ENCODE peak calls at places on chromosomes 6 and 20, in seven cellular contexts. M, U, R, E, Z, O and K are unnamed samples.

GRCh38 chr20:62387219-62387913 is 463 bp downstream of the RPS21 start:
- DNase-seq in O (no peak), M (no peak), U (no peak), E (no peak), Z (no peak), R (no peak), K (no peak)

GRCh38 chr20:40160151-40160550 is 528.9 kb downstream of the MAFB start:
- DNase-seq in U (peak; percentile 67), E (peak; percentile 23), M (peak; percentile 25), O (peak; percentile 60), Z (peak; percentile 7), R (peak; percentile 10), K (peak; percentile 38)

GRCh38 chr6:15183979-15184378 is 61.9 kb upstream of the JARID2 start:
- DNase-seq in E (no peak), U (no peak), O (no peak), M (no peak), Z (no peak), R (no peak), K (no peak)

GRCh38 chr6:141347906-141348492 is 784.7 kb upstream of the GJE1 start:
- DNase-seq in E (no peak), O (no peak), R (no peak), Z (no peak), U (no peak), M (no peak), K (no peak)

GRCh38 chr20:50491168-50491567 is 19.0 kb upstream of the PTPN1 start:
- DNase-seq in E (no peak), M (no peak), Z (no peak), U (no peak), O (no peak), R (no peak), K (no peak)

GRCh38 chr6:106084106-106084963 is 1.8 kb upstream of the PRDM1 start:
- DNase-seq in M (peak; percentile 70), R (peak; percentile 42), E (peak; percentile 92), O (peak; percentile 7), Z (peak; percentile 84), U (peak; percentile 64), K (no peak)

GRCh38 chr20:50675671-50676376 is 15.5 kb downstream of the RIPOR3 start:
- DNase-seq in O (peak; percentile 93), E (no peak), M (no peak), U (no peak), R (no peak), Z (no peak), K (no peak)

GRCh38 chr6:149318581-149319286 is 1.2 kb downstream of the TAB2 start:
- DNase-seq in U (no peak), E (no peak), M (no peak), O (peak; percentile 21), R (no peak), Z (no peak), K (peak; percentile 9)

GRCh38 chr6:187252-187840 is 104.9 kb upstream of the DUSP22 start:
- DNase-seq in O (peak; percentile 28), R (no peak), E (no peak), Z (no peak), U (peak; percentile 30), M (no peak), K (no peak)

GRCh38 chr20:23244207-23244915 is 106.2 kb upstream of the NXT1 start:
- DNase-seq in M (no peak), R (no peak), O (no peak), U (peak; percentile 37), Z (no peak), E (no peak), K (no peak)

GRCh38 chr20:856361-856775 is 22.9 kb downstream of the FAM110A start:
- DNase-seq in E (peak; percentile 54), R (peak; percentile 72), M (no peak), O (no peak), Z (no peak), U (no peak), K (no peak)

GRCh38 chr6:1820714-1821113 is 211.0 kb downstream of the FOXC1 start:
- DNase-seq in U (no peak), E (no peak), M (no peak), Z (no peak), R (no peak), O (no peak), K (peak; percentile 51)

GRCh38 chr6:31896856-31897611 is 464 bp downstream of the EHMT2 start:
- DNase-seq in Z (no peak), R (no peak), U (peak; percentile 60), O (no peak), E (no peak), M (peak; percentile 59), K (peak; percentile 90)

GRCh38 chr20:44735816-44736169 is 9.9 kb upstream of the KCNK15 start:
- DNase-seq in R (no peak), Z (no peak), M (no peak), O (no peak), U (no peak), E (no peak), K (no peak)

GRCh38 chr20:44737116-44737515 is 8.5 kb upstream of the KCNK15 start:
- DNase-seq in M (no peak), R (no peak), Z (no peak), U (no peak), E (no peak), O (no peak), K (no peak)

GRCh38 chr20:44734938-44735337 is 10.7 kb upstream of the KCNK15 start:
- DNase-seq in R (peak; percentile 63), O (no peak), U (no peak), Z (no peak), M (no peak), E (peak; percentile 65), K (no peak)

GRCh38 chr20:44738779-44739477 is 6.7 kb upstream of the KCNK15 start:
- DNase-seq in Z (peak; percentile 63), U (peak; percentile 75), M (peak; percentile 88), E (peak; percentile 67), R (peak; percentile 95), O (peak; percentile 89), K (peak; percentile 88)

GRCh38 chr20:44736170-44737021 is 9.3 kb upstream of the KCNK15 start:
- DNase-seq in O (peak; percentile 96), R (peak; percentile 86), E (peak; percentile 74), Z (no peak), M (peak; percentile 74), U (peak; percentile 58), K (no peak)
- TF ChIP-seq RFX5 in O (no peak), R (no peak), E (no peak), Z (no peak), M (no peak), U (no peak), K (no peak)

GRCh38 chr6:42099340-42100028 is 42.9 kb downstream of the C6orf132 start:
- DNase-seq in R (no peak), Z (no peak), U (no peak), O (peak; percentile 39), E (peak; percentile 71), M (peak; percentile 60), K (no peak)
- TF ChIP-seq RFX5 in R (no peak), Z (no peak), U (no peak), O (no peak), E (no peak), M (no peak), K (no peak)

DNA sequence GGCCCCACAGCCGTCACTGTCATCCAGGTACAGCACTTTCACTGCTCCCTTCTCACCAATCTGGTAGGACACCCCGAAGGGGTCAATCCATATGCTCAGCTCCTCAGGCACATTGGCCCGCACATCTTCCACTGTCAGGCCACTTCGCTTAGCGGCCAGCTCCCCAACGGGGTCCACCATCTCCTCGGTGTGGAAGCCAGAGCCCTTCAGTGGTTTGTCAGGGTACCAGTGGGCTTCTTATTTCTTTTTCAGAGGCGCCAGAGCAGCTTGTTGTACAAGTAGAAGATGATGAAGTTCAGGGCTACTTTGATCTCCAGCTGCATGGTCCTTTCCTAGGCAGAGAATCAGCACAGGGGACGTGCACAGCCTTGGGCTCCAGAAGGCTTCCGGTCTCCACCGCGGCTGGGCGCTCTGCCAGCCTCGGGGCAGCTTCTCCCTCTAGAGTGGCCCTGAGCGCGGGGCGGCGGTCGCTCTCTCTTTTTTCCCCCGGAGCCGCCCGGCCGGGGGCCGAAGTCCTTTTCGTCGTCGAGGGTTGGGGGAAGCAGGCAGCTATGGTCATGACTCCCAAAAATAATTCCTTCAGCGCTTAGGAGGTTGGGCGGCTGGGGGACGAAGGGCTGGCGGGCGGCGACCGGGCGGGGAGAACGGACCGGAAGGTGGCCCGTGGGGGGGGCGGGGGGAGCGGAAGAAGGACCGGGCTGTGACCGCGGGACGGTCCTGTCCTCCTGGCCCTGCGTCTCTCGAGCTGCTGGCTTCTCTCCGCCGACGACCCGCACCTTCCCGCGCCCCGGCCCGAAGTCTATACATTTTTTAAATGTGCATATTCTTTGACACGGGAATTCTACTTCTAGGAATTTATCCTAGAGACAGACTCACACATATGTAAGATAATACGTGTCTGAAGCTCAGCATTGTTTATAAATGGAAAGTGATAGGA is 6.5 kb upstream of the ZSCAN9 start:
- DNase-seq in R (peak; percentile 46), U (peak; percentile 72), O (peak; percentile 70), Z (no peak), E (peak; percentile 61), M (peak; percentile 95), K (peak; percentile 93)
- TF ChIP-seq RFX5 in R (no peak), U (no peak), O (no peak), Z (no peak), E (no peak), M (no peak), K (no peak)

GRCh38 chr6:25369043-25369442 is 89.9 kb downstream of the CARMIL1 start:
- DNase-seq in E (no peak), M (no peak), Z (no peak), R (no peak), O (no peak), U (no peak), K (no peak)

GRCh38 chr6:25369450-25370086 is 90.4 kb downstream of the CARMIL1 start:
- DNase-seq in M (no peak), O (peak; percentile 23), E (no peak), R (no peak), Z (no peak), U (no peak), K (no peak)

GRCh38 chr6:25365159-25365558 is 86.0 kb downstream of the CARMIL1 start:
- DNase-seq in U (no peak), Z (no peak), R (no peak), O (no peak), M (no peak), E (no peak), K (no peak)

GRCh38 chr6:25370175-25371036 is 91.2 kb downstream of the CARMIL1 start:
- DNase-seq in M (no peak), U (no peak), R (no peak), Z (no peak), E (no peak), O (no peak), K (no peak)

GRCh38 chr6:25366785-25367657 is 87.8 kb downstream of the CARMIL1 start:
- DNase-seq in O (no peak), Z (peak; percentile 39), E (no peak), R (no peak), M (no peak), U (no peak), K (no peak)
- TF ChIP-seq RFX5 in O (no peak), Z (no peak), E (no peak), R (no peak), M (no peak), U (no peak), K (no peak)